ENCODE peak calls at places on chromosomes 13 and 19, in six cellular contexts. T is adipocyte, I is breast epithelium, R is NCI-H1092, N is NCI-H524 treated with DMSO at 0.1 percent for 48 hours, X is GM04503. S is an unnamed sample.

GRCh38 chr19:40366697-40367561 is 18.4 kb downstream of the PLD3 start:
- DNase-seq in N (no peak), I (no peak), X (no peak), R (no peak), T (no peak), S (no peak)

GRCh38 chr19:2623743-2624142 is 78.8 kb downstream of the GNG7 start:
- DNase-seq in T (no peak), R (no peak), I (no peak), X (no peak), N (no peak), S (no peak)

GRCh38 chr19:7841751-7842660 is 12.0 kb downstream of the EVI5L start:
- DNase-seq in I (no peak), N (no peak), R (no peak), X (no peak), T (no peak), S (no peak)

GRCh38 chr19:43575955-43576451 is 402 bp downstream of the PINLYP start:
- DNase-seq in R (peak), N (no peak), X (no peak), I (no peak), T (no peak), S (no peak)

GRCh38 chr13:23986619-23987018 is 89.3 kb upstream of the C1QTNF9B start:
- DNase-seq in T (peak), I (no peak), N (no peak), X (peak), R (no peak), S (peak)

GRCh38 chr13:24625870-24626419 is 54.3 kb upstream of the ATP12A start:
- DNase-seq in R (no peak), X (no peak), T (no peak), N (no peak), I (no peak), S (peak)

GRCh38 chr19:13887529-13887928 is 10.6 kb downstream of the NANOS3 start:
- DNase-seq in X (no peak), I (no peak), N (no peak), T (no peak), R (no peak), S (peak)

GRCh38 chr19:4652075-4652474 is 12.8 kb downstream of the TNFAIP8L1 start:
- DNase-seq in T (no peak), X (no peak), R (no peak), I (no peak), N (no peak), S (no peak)

GRCh38 chr19:38145627-38146026 is 78.4 kb downstream of the DPF1 start:
- DNase-seq in X (no peak), T (no peak), I (no peak), R (no peak), N (no peak), S (peak)

GRCh38 chr13:113744197-113745000 is 14.6 kb upstream of the TMEM255B start:
- DNase-seq in N (no peak), I (no peak), T (no peak), X (no peak), R (no peak), S (no peak)

GRCh38 chr13:89701913-89702312 is 1645.6 kb upstream of the MIR17HG start:
- DNase-seq in N (no peak), I (no peak), X (no peak), T (no peak), R (no peak), S (no peak)

GRCh38 chr13:36282818-36283432 is 14.7 kb downstream of the CCDC169 start:
- DNase-seq in N (peak), I (no peak), T (peak), X (no peak), R (no peak), S (peak)

GRCh38 chr13:99422556-99423220 is 78.6 kb upstream of the TM9SF2 start:
- DNase-seq in X (no peak), N (no peak), I (no peak), T (no peak), R (no peak), S (no peak)

GRCh38 chr19:17209126-17210036 is 5.8 kb upstream of the USE1 start:
- DNase-seq in I (no peak), N (no peak), T (no peak), R (no peak), X (no peak), S (peak)

GRCh38 chr13:112722433-112723250 is 32.8 kb downstream of the ATP11A start:
- DNase-seq in N (no peak), R (no peak), I (no peak), T (peak), X (no peak), S (peak)

GRCh38 chr19:867301-867793 is 7.9 kb downstream of the CFD start:
- DNase-seq in I (no peak), T (no peak), R (no peak), N (no peak), X (no peak), S (no peak)

GRCh38 chr19:42606660-42607351 is 12.1 kb upstream of the CEACAM8 start:
- DNase-seq in R (peak), X (no peak), N (no peak), T (peak), I (peak), S (peak)

GRCh38 chr13:52651880-52652169 is 811 bp upstream of the SUGT1 start:
- DNase-seq in R (peak), N (peak), X (no peak), T (no peak), I (no peak), S (peak)

GRCh38 chr19:48325265-48325910 is at the start of gene EMP3:
- DNase-seq in I (peak), T (peak), R (no peak), X (peak), N (no peak), S (peak)

GRCh38 chr19:49609499-49610092 is 18.6 kb downstream of the PRR12 start:
- DNase-seq in X (no peak), R (no peak), T (no peak), I (no peak), N (no peak), S (no peak)

GRCh38 chr19:18098891-18099622 is 1.5 kb downstream of the MAST3 start:
- DNase-seq in T (no peak), N (no peak), R (no peak), I (no peak), X (no peak), S (no peak)

GRCh38 chr19:4119763-4120162 is 4.2 kb downstream of the MAP2K2 start:
- DNase-seq in T (no peak), N (no peak), R (no peak), X (no peak), I (no peak), S (no peak)

GRCh38 chr19:46610851-46611770 is 10.0 kb downstream of the CALM3 start:
- DNase-seq in R (no peak), T (no peak), I (no peak), N (no peak), X (peak), S (peak)

S was measured in GM03348.